ENCODE peak calls at places on chromosomes 2 and 18, in four cellular contexts. E is K562, H is upper lobe of right lung, R is breast epithelium. Q is an unnamed sample.

GRCh38 chr18:76937597-76937996 is 115.2 kb downstream of the ZNF236 start:
- DNase-seq in E (no peak), H (no peak), R (no peak), Q (no peak)

GRCh38 chr18:12091742-12092141 is 1.9 kb upstream of the ANKRD62 start:
- DNase-seq in E (no peak), H (no peak), R (no peak), Q (peak; percentile 56)

GRCh38 chr18:74525741-74526140 is 8.6 kb upstream of the CNDP1 start:
- DNase-seq in E (no peak), H (peak; percentile 32), R (no peak), Q (peak; percentile 76)

GRCh38 chr2:26178746-26179436 is 6.0 kb downstream of the GAREM2 start:
- DNase-seq in E (peak; percentile 54), H (no peak), R (no peak), Q (peak; percentile 85)

GRCh38 chr18:435940-436339 is 64.6 kb downstream of the COLEC12 start:
- DNase-seq in E (no peak), H (no peak), R (no peak), Q (no peak)

GRCh38 chr2:37449686-37450392 is 105.4 kb downstream of the QPCT start:
- DNase-seq in E (no peak), H (no peak), R (no peak), Q (peak; percentile 66)

GRCh38 chr2:102485151-102485769 is 12.2 kb downstream of the SLC9A4 start:
- DNase-seq in E (no peak), H (no peak), R (no peak), Q (no peak)

GRCh38 chr2:149158957-149159356 is 120.5 kb downstream of the LYPD6B start:
- DNase-seq in E (no peak), H (no peak), R (no peak), Q (no peak)

GRCh38 chr18:32308493-32309120 is 118.8 kb downstream of the MEP1B start:
- DNase-seq in E (no peak), H (no peak), R (no peak), Q (no peak)

GRCh38 chr2:181070119-181070833 is 89.9 kb downstream of the UBE2E3 start:
- DNase-seq in E (no peak), H (no peak), R (no peak), Q (no peak)

GRCh38 chr2:128642801-128643200 is 324.1 kb upstream of the HS6ST1 start:
- DNase-seq in E (no peak), H (peak; percentile 38), R (no peak), Q (peak; percentile 30)

GRCh38 chr2:73890301-73891092 is 2.3 kb upstream of the ACTG2 start:
- DNase-seq in E (no peak), H (no peak), R (no peak), Q (no peak)

GRCh38 chr2:64212801-64213321 is 68.6 kb upstream of the PELI1 start:
- DNase-seq in E (no peak), H (no peak), R (no peak), Q (no peak)

GRCh38 chr2:127471286-127471983 is 53.2 kb downstream of the PROC start:
- DNase-seq in E (no peak), H (no peak), R (no peak), Q (no peak)

GRCh38 chr18:76377359-76377756 is 117.7 kb downstream of the ZNF516 start:
- DNase-seq in E (no peak), H (no peak), R (no peak), Q (no peak)

GRCh38 chr18:2274613-2275012 is 296.7 kb downstream of the METTL4 start:
- DNase-seq in E (no peak), H (no peak), R (no peak), Q (no peak)

GRCh38 chr2:222982010-222982908 is 69.7 kb upstream of the KCNE4 start:
- DNase-seq in E (no peak), H (no peak), R (no peak), Q (peak; percentile 73)

GRCh38 chr2:106961328-106961727 is 75.4 kb upstream of the ST6GAL2 start:
- DNase-seq in E (no peak), H (no peak), R (no peak), Q (no peak)

GRCh38 chr2:238466242-238466598 is 39.5 kb downstream of the ASB1 start:
- DNase-seq in E (no peak), H (no peak), R (no peak), Q (no peak)

GRCh38 chr2:71672640-71673401 is 219.5 kb downstream of the DYSF start:
- DNase-seq in E (no peak), H (peak; percentile 55), R (no peak), Q (peak; percentile 60)

GRCh38 chr2:105177546-105178254 is 63.8 kb upstream of the GPR45 start:
- DNase-seq in E (no peak), H (no peak), R (no peak), Q (no peak)

GRCh38 chr2:105181282-105181681 is 60.3 kb upstream of the GPR45 start:
- DNase-seq in E (no peak), H (no peak), R (no peak), Q (no peak)

GRCh38 chr2:105180491-105180972 is 61.0 kb upstream of the GPR45 start:
- DNase-seq in E (no peak), H (no peak), R (no peak), Q (no peak)

GRCh38 chr2:105177008-105177407 is 64.5 kb upstream of the GPR45 start:
- DNase-seq in E (no peak), H (no peak), R (no peak), Q (no peak)

GRCh38 chr2:105179469-105180372 is 61.8 kb upstream of the GPR45 start:
- DNase-seq in E (peak; percentile 59), H (no peak), R (no peak), Q (peak; percentile 79)
- TF ChIP-seq CTCF in E (peak; percentile 79), H (peak; percentile 43), R (no peak), Q (peak; percentile 25)

DNA sequence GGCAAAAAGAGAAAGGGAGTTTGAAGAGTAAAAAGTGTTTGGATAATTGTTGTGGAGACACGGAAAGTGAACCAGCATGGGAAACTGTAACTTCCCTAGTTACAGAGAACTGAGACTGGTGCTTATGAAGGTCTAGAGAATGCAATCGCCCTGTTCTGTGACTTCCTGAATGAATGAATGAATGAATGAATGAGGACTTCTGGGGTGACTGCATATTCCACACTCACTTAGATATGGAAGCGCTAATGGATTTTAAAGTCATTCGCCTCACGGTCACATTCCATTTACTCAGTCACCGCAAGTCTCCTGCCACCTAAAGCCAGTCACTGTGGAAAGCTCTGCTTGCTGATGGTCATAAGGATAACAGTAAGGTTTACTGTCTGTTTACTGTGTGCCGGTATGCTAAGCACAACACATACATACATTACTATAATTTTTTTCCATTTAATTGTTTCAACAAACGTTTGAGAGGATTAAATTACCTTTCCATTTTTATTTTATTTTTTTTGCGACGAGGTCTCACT is 138.2 kb downstream of the CABLES1 start:
- DNase-seq in E (no peak), H (no peak), R (no peak), Q (no peak)
- H3K9me3 ChIP-seq in E (peaks cover 6% of the 10 kb centered on the region), H (peaks cover 7% of the 10 kb centered on the region), R (peaks cover 8% of the 10 kb centered on the region), Q (no peaks in the 10 kb centered on the region)

GRCh38 chr2:120774557-120775160 is 39.0 kb downstream of the GLI2 start:
- DNase-seq in E (no peak), H (no peak), R (no peak), Q (peak; percentile 31)
- H3K4me1 ChIP-seq in E (no peaks in the 10 kb centered on the region), H (no peaks in the 10 kb centered on the region), R (no peaks in the 10 kb centered on the region), Q (no peaks in the 10 kb centered on the region)

GRCh38 chr2:133819906-133820305 is 251.6 kb upstream of the NCKAP5 start:
- DNase-seq in E (no peak), H (no peak), R (no peak), Q (no peak)
- TF ChIP-seq CTCF in E (peak; percentile 15), H (no peak), R (no peak), Q (no peak)

DNA sequence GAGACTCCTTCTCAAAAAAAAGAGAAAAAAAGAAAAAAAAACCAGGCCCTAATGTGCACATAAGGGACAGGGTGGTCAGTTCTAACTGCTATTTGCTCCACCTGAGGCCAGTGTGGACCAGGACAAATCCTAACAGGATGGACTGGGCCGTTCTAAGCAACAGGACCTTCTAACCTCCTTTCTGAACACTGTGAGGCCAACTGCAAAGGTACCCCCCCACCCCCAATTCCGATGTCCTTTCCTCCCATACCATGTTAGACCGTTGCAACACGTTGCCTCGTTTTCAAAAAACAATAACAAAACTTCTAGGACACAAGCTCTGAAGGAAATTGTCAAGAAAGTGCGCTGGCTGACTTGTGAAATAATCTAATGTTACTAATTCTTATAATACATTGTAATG is 1.2 kb downstream of the THAP4 start:
- DNase-seq in E (no peak), H (no peak), R (no peak), Q (peak; percentile 10)
- H3K9me3 ChIP-seq in E (no peaks in the 10 kb centered on the region), H (no peaks in the 10 kb centered on the region), R (no peaks in the 10 kb centered on the region), Q (no peaks in the 10 kb centered on the region)

DNA sequence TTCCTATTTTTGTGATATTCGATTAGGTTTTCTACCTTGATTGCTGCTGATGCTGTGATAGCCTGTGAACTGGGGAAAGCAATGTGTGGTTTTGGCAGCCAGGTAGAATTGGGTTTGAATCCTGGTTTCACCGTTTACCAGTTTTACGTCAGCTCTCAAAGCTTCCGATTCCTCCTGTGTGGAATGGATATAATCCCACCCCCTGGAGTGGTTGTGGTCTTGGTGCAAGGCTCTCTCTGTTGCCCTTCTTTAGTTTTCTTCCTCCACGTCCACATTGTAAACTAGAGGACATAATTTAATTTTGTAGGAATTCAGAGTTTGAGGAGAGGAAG is 45.0 kb downstream of the PHLPP1 start:
- DNase-seq in E (no peak), H (no peak), R (no peak), Q (no peak)
- H3K4me1 ChIP-seq in E (no peaks in the 10 kb centered on the region), H (no peaks in the 10 kb centered on the region), R (no peaks in the 10 kb centered on the region), Q (no peaks in the 10 kb centered on the region)

GRCh38 chr2:150425121-150425559 is 62.3 kb downstream of the RND3 start:
- DNase-seq in E (no peak), H (no peak), R (no peak), Q (no peak)
- TF ChIP-seq CTCF in E (no peak), H (peak; percentile 20), R (no peak), Q (no peak)

DNA sequence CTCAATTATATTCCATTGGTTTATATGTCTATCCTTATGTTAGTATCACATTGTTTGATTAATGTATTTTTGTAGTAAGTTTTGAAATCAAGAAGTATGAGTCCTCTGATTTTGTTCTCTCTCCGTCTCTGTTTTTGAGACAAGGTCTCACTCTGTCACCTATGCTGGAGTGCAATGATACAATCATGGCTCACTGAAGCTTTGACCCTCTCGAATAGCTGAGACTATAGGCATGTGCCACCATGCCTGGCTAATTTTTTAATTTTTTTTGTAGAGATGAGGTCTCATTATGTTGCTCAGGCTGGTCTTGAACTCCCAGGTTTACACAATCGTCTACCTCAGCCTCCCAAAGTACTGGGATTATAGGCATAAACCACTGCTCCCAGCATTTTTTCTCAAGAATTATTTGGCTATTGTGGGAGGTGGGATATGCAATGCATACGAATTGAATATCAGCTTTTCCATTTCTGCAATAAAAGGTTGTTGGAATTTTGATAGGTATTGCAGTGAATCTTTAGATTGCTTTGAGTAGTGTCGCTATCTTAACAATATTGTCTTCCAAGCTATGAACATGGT is 17.7 kb upstream of the GORASP2 start:
- DNase-seq in E (no peak), H (no peak), R (no peak), Q (no peak)
- H3K9me3 ChIP-seq in E (peaks cover 17% of the 10 kb centered on the region), H (peaks cover 28% of the 10 kb centered on the region), R (peaks cover 63% of the 10 kb centered on the region), Q (peaks cover 15% of the 10 kb centered on the region)

DNA sequence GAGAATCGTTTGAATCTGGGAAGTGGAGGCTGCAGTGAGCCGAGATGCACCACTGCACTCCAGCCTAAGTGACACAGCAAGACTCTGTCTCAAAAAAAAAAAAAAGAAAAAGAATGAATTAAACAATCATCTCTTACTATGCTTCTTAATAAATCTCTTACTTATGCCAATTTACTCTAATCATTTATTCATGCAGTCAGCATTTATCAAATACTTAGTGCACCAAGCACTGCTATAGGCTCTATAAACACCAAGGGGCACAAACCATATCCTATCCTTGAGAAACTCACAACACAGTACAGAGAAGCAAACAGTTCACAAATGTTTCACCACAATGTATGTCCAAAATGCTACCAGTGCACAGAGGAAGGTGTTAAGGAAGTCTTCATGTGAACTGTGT is 189.4 kb downstream of the PDE11A start:
- DNase-seq in E (no peak), H (no peak), R (no peak), Q (no peak)
- H3K4me1 ChIP-seq in E (no peaks in the 10 kb centered on the region), H (no peaks in the 10 kb centered on the region), R (no peaks in the 10 kb centered on the region), Q (no peaks in the 10 kb centered on the region)

GRCh38 chr2:66827851-66828250 is 392.9 kb downstream of the MEIS1 start:
- DNase-seq in E (no peak), H (no peak), R (no peak), Q (no peak)
- TF ChIP-seq CTCF in E (no peak), H (no peak), R (no peak), Q (no peak)